ENCODE peak calls at places on chromosomes 12 and 14, in five cellular contexts. F, H, A, R and K are unnamed samples.

GRCh38 chr12:132550014-132550802 is 60.2 kb downstream of the LRCOL1 start:
- DNase-seq in F (no peak), H (no peak), A (no peak), R (no peak), K (no peak)

GRCh38 chr12:125734137-125734536 is 668.9 kb downstream of the AACS start:
- DNase-seq in F (no peak), H (no peak), A (no peak), R (no peak), K (no peak)

GRCh38 chr12:59080101-59080500 is 159.8 kb upstream of the LRIG3 start:
- DNase-seq in F (no peak), H (no peak), A (no peak), R (no peak), K (no peak)

GRCh38 chr12:112941528-112942335 is 3.5 kb downstream of the OAS3 start:
- DNase-seq in F (no peak), H (no peak), A (no peak), R (no peak), K (no peak)

GRCh38 chr12:26566670-26567069 is 266.3 kb downstream of the ITPR2 start:
- DNase-seq in F (no peak), H (no peak), A (no peak), R (no peak), K (no peak)

GRCh38 chr12:48750769-48751356 is 34.4 kb upstream of the CCNT1 start:
- DNase-seq in F (no peak), H (no peak), A (no peak), R (no peak), K (no peak)

GRCh38 chr14:85468815-85469214 is 61.1 kb upstream of the FLRT2 start:
- DNase-seq in F (no peak), H (no peak), A (no peak), R (no peak), K (no peak)

GRCh38 chr14:68865542-68865941 is 72.7 kb upstream of the ZFP36L1 start:
- DNase-seq in F (no peak), H (no peak), A (no peak), R (no peak), K (no peak)

GRCh38 chr12:130154276-130154675 is 8.0 kb upstream of the FZD10 start:
- DNase-seq in F (no peak), H (no peak), A (no peak), R (no peak), K (no peak)

GRCh38 chr14:64421166-64421565 is 33.0 kb downstream of the MTHFD1 start:
- DNase-seq in F (no peak), H (no peak), A (no peak), R (no peak), K (no peak)

GRCh38 chr14:75727124-75727523 is 66.1 kb downstream of the TTLL5 start:
- DNase-seq in F (no peak), H (no peak), A (no peak), R (no peak), K (no peak)

GRCh38 chr14:105432657-105433056 is 13.0 kb downstream of the MTA1 start:
- DNase-seq in F (no peak), H (no peak), A (no peak), R (no peak), K (no peak)

GRCh38 chr14:29799718-29800117 is 127.9 kb downstream of the PRKD1 start:
- DNase-seq in F (no peak), H (no peak), A (no peak), R (no peak), K (no peak)

GRCh38 chr12:115504241-115504941 is 773.1 kb downstream of the MED13L start:
- DNase-seq in F (no peak), H (no peak), A (no peak), R (no peak), K (no peak)

GRCh38 chr12:19988457-19988856 is 379.9 kb upstream of the PDE3A start:
- DNase-seq in F (no peak), H (no peak), A (no peak), R (no peak), K (no peak)

GRCh38 chr12:121804417-121805111 is 755 bp downstream of the SETD1B start:
- DNase-seq in F (peak; percentile 41), H (no peak), A (peak; percentile 60), R (no peak), K (no peak)

GRCh38 chr12:120361506-120362208 is 7.3 kb downstream of the MSI1 start:
- DNase-seq in F (peak; percentile 45), H (peak; percentile 95), A (no peak), R (no peak), K (peak; percentile 93)

GRCh38 chr12:49541911-49542505 is 3.2 kb downstream of the KCNH3 start:
- DNase-seq in F (no peak), H (no peak), A (no peak), R (no peak), K (no peak)

GRCh38 chr14:56807586-56808168 is 2.6 kb downstream of the OTX2 start:
- DNase-seq in F (no peak), H (no peak), A (no peak), R (no peak), K (no peak)

GRCh38 chr14:52678591-52678990 is 16.8 kb downstream of the ERO1A start:
- DNase-seq in F (no peak), H (no peak), A (no peak), R (no peak), K (no peak)

GRCh38 chr14:59349154-59349772 is 115.9 kb downstream of the GPR135 start:
- DNase-seq in F (no peak), H (no peak), A (no peak), R (no peak), K (no peak)

GRCh38 chr12:77644915-77645605 is 185.6 kb upstream of the NAV3 start:
- DNase-seq in F (no peak), H (no peak), A (no peak), R (no peak), K (no peak)

GRCh38 chr14:73804636-73805035 is 47.0 kb upstream of the PTGR2 start:
- DNase-seq in F (no peak), H (no peak), A (no peak), R (no peak), K (no peak)

GRCh38 chr12:112261559-112261958 is 120.7 kb downstream of the HECTD4 start:
- DNase-seq in F (peak; percentile 17), H (no peak), A (no peak), R (no peak), K (no peak)

GRCh38 chr12:72523754-72524153 is 251.6 kb downstream of the TRHDE start:
- DNase-seq in F (no peak), H (no peak), A (no peak), R (no peak), K (no peak)

GRCh38 chr14:34688470-34689206 is 25.8 kb downstream of the CFL2 start:
- DNase-seq in F (no peak), H (no peak), A (no peak), R (no peak), K (no peak)

GRCh38 chr14:73243341-73243740 is 6.0 kb downstream of the PAPLN start:
- DNase-seq in F (no peak), H (no peak), A (no peak), R (no peak), K (no peak)

GRCh38 chr14:59017285-59017965 is 171.0 kb upstream of the DAAM1 start:
- DNase-seq in F (no peak), H (no peak), A (no peak), R (no peak), K (no peak)

GRCh38 chr14:78202976-78203375 is 32.8 kb downstream of the NRXN3 start:
- DNase-seq in F (no peak), H (peak; percentile 91), A (no peak), R (no peak), K (no peak)

GRCh38 chr12:25242981-25243764 is 7.6 kb downstream of the KRAS start:
- DNase-seq in F (no peak), H (no peak), A (no peak), R (no peak), K (no peak)

GRCh38 chr12:120421701-120422100 is 16.2 kb upstream of the COX6A1 start:
- DNase-seq in F (no peak), H (no peak), A (no peak), R (no peak), K (no peak)